ENCODE peak calls at places on chromosomes 2 and 18, in nine cellular contexts. D is AG04450, K is HepG2, H is Peyer's patch, C is A549, P is left lung, R is fibroblast of lung, L is psoas muscle, X is ascending aorta. J is an unnamed sample.
A peak's percentile ranks its signal among the peaks of the same experiment; 100 is the strongest.

GRCh38 chr2:86062043-86062442 is 43.6 kb downstream of the POLR1A start:
- DNase-seq in D (no peak), K (peak; percentile 31), H (no peak), C (peak; percentile 65), P (no peak), R (peak; percentile 80), L (no peak), X (no peak), J (no peak)

GRCh38 chr2:10432315-10433181 is 15.6 kb downstream of the ODC1 start:
- DNase-seq in D (no peak), K (no peak), H (peak; percentile 84), C (no peak), P (peak; percentile 88), R (no peak), L (no peak), X (no peak), J (no peak)

GRCh38 chr2:224687156-224687555 is 29.0 kb downstream of the CCDC195 start:
- DNase-seq in D (no peak), K (no peak), H (no peak), C (no peak), P (no peak), R (no peak), L (no peak), X (no peak), J (no peak)

GRCh38 chr2:119960821-119961220 is 52.1 kb upstream of the EPB41L5 start:
- DNase-seq in D (peak; percentile 1), K (no peak), H (no peak), C (no peak), P (no peak), R (peak; percentile 84), L (no peak), X (no peak), J (no peak)

GRCh38 chr2:24836206-24836605 is 43.0 kb downstream of the CENPO start:
- DNase-seq in D (no peak), K (no peak), H (no peak), C (no peak), P (no peak), R (no peak), L (no peak), X (no peak), J (no peak)

GRCh38 chr2:226215902-226216503 is 583.6 kb downstream of the IRS1 start:
- DNase-seq in D (no peak), K (peak; percentile 63), H (peak; percentile 85), C (peak; percentile 66), P (no peak), R (peak; percentile 43), L (peak; percentile 16), X (no peak), J (peak; percentile 8)

GRCh38 chr2:67719351-67719750 is 322.2 kb downstream of the ETAA1 start:
- DNase-seq in D (no peak), K (no peak), H (no peak), C (no peak), P (no peak), R (no peak), L (no peak), X (no peak), J (no peak)

GRCh38 chr18:35513181-35513932 is 15.6 kb upstream of the INO80C start:
- DNase-seq in D (no peak), K (no peak), H (no peak), C (peak; percentile 87), P (no peak), R (peak; percentile 86), L (peak; percentile 31), X (peak; percentile 78), J (no peak)

GRCh38 chr2:240637901-240638175 is 12.6 kb downstream of the GPR35 start:
- DNase-seq in D (no peak), K (no peak), H (no peak), C (no peak), P (no peak), R (no peak), L (no peak), X (no peak), J (no peak)

GRCh38 chr2:58432491-58433166 is 191.5 kb upstream of the FANCL start:
- DNase-seq in D (no peak), K (no peak), H (peak; percentile 67), C (no peak), P (no peak), R (peak; percentile 32), L (no peak), X (no peak), J (no peak)

GRCh38 chr2:230893881-230894781 is 29.4 kb downstream of the ITM2C start:
- DNase-seq in D (no peak), K (no peak), H (peak; percentile 68), C (no peak), P (no peak), R (no peak), L (no peak), X (peak; percentile 57), J (no peak)

GRCh38 chr2:110688594-110689091 is 10.8 kb upstream of the BUB1 start:
- DNase-seq in D (no peak), K (no peak), H (no peak), C (no peak), P (no peak), R (peak; percentile 84), L (no peak), X (no peak), J (no peak)
- H3K9me3 ChIP-seq in D (peaks cover 4% of the 10 kb centered on the region), K (peaks cover 9% of the 10 kb centered on the region), H (peaks cover 7% of the 10 kb centered on the region), C (peaks cover 9% of the 10 kb centered on the region), P (peaks cover 13% of the 10 kb centered on the region), R (no peaks in the 10 kb centered on the region), L (peaks cover 6% of the 10 kb centered on the region), X (no peaks in the 10 kb centered on the region), J (no peaks in the 10 kb centered on the region)

GRCh38 chr2:69584127-69584889 is 59.2 kb downstream of the AAK1 start:
- DNase-seq in D (no peak), K (peak; percentile 17), H (no peak), C (no peak), P (no peak), R (no peak), L (no peak), X (no peak), J (no peak)

GRCh38 chr2:69583434-69583833 is 60.1 kb downstream of the AAK1 start:
- DNase-seq in D (no peak), K (no peak), H (no peak), C (no peak), P (no peak), R (no peak), L (no peak), X (no peak), J (no peak)

GRCh38 chr2:69579561-69579960 is 64.0 kb downstream of the AAK1 start:
- DNase-seq in D (no peak), K (no peak), H (no peak), C (no peak), P (no peak), R (no peak), L (no peak), X (no peak), J (no peak)

GRCh38 chr2:69582582-69583176 is 60.9 kb downstream of the AAK1 start:
- DNase-seq in D (no peak), K (peak; percentile 42), H (no peak), C (no peak), P (no peak), R (peak; percentile 51), L (no peak), X (no peak), J (no peak)

DNA sequence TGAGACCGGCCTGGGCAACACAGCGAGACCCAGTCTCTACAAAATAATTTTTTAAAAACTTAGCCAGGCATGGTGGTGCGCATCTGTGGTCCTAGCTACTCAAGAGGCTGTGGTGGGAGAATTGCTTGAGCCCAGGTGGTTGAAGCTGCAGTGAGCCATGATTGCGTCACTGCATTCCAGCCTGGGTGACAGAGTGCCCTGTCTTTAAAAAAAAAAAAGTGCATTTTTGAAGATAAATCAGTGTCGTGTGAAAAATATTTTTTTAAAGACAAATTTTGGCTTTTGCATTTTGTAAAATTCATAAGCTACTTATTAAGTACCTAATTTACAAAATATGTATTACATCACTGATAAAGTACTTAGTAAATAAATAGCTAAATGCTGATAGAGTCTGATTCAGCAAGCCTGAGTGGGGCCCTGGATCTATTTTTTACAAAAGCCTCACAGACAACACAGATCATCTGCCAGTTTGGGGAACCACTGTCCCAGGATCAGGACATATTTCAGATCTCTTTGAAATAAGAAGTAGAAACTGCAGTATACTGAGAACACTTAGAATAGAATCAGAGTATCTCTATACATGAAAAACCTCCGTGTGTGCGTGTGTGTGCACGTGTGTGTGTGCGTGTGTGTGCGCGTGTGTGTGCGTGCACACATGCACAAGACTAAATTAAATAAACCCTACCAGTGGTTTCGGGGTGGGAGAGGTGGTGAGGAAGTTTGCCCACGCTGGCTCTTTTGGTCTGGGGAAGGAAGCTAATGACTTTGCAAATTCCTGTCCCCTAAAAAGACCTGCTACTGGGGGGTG is 61.6 kb downstream of the AAK1 start:
- DNase-seq in D (no peak), K (peak; percentile 60), H (no peak), C (peak; percentile 39), P (no peak), R (peak; percentile 79), L (no peak), X (no peak), J (no peak)
- H3K4me3 ChIP-seq in D (no peak overlapping the region), K (no peak overlapping the region), H (no peak overlapping the region), C (no peak overlapping the region), P (no peak overlapping the region), R (no peak overlapping the region), L (peak overlapping the region; percentile 39), X (no peak overlapping the region), J (no peak overlapping the region)

GRCh38 chr2:177117755-177118154 is 94.8 kb upstream of the HNRNPA3 start:
- DNase-seq in D (no peak), K (no peak), H (no peak), C (no peak), P (no peak), R (no peak), L (no peak), X (no peak), J (no peak)

GRCh38 chr2:177114712-177115111 is 97.9 kb upstream of the HNRNPA3 start:
- DNase-seq in D (no peak), K (no peak), H (no peak), C (no peak), P (no peak), R (no peak), L (no peak), X (no peak), J (no peak)

GRCh38 chr2:177119099-177119498 is 93.5 kb upstream of the HNRNPA3 start:
- DNase-seq in D (no peak), K (no peak), H (no peak), C (no peak), P (no peak), R (no peak), L (no peak), X (no peak), J (no peak)

GRCh38 chr2:177123048-177123447 is 89.5 kb upstream of the HNRNPA3 start:
- DNase-seq in D (no peak), K (no peak), H (no peak), C (no peak), P (no peak), R (no peak), L (no peak), X (no peak), J (no peak)

DNA sequence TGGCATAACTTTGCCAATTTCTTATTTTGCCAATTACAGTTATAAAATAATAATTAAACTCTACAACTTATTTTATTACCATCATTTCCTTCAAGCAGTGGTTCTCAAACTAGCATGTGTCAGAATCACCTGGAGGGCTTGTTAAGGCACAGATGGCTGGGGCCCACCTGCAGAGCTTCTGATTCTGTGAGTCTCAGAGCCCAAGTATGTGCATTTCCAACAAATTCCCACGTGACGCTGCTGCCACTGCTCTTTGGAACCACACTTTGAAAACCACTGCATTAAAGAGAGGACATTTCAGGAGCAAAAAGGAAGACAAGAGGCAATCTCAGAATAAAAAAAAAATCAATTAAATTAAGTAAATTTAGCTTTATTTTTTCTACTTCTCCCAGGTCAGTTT is 94.0 kb upstream of the HNRNPA3 start:
- DNase-seq in D (no peak), K (no peak), H (no peak), C (no peak), P (no peak), R (no peak), L (no peak), X (no peak), J (no peak)
- H3K27ac ChIP-seq in D (no peak overlapping the region), K (no peak overlapping the region), H (no peak overlapping the region), C (no peak overlapping the region), P (no peak overlapping the region), R (no peak overlapping the region), L (no peak overlapping the region), X (no peak overlapping the region), J (no peak overlapping the region)

GRCh38 chr18:62688743-62689317 is 26.5 kb upstream of the PHLPP1 start:
- DNase-seq in D (no peak), K (no peak), H (no peak), C (no peak), P (no peak), R (no peak), L (no peak), X (no peak), J (no peak)
- H3K9me3 ChIP-seq in D (peaks cover 17% of the 10 kb centered on the region), K (peaks cover 16% of the 10 kb centered on the region), H (no peaks in the 10 kb centered on the region), C (peaks cover 32% of the 10 kb centered on the region), P (peaks cover 37% of the 10 kb centered on the region), R (peaks cover 2% of the 10 kb centered on the region), L (peaks cover 8% of the 10 kb centered on the region), X (no peaks in the 10 kb centered on the region), J (no peaks in the 10 kb centered on the region)